ENCODE peak calls at places on chromosomes 11 and 22, in nine cellular contexts. S, N, U, L, T, Z, Y, K and V are unnamed samples.

GRCh38 chr11:8262552-8263108 is 1.0 kb downstream of the LMO1 start:
- DNase-seq in S (peak), N (peak), U (no peak), L (no peak), T (no peak), Z (peak), Y (no peak), K (no peak), V (peak)

GRCh38 chr11:11806586-11806985 is 35.2 kb upstream of the USP47 start:
- DNase-seq in S (no peak), N (no peak), U (no peak), L (no peak), T (no peak), Z (no peak), Y (no peak), K (no peak), V (no peak)

GRCh38 chr22:40107756-40108437 is 69.8 kb upstream of the TNRC6B start:
- DNase-seq in S (peak), N (peak), U (no peak), L (no peak), T (no peak), Z (peak), Y (peak), K (peak), V (no peak)

GRCh38 chr22:19817561-19818263 is 37.0 kb downstream of the GNB1L start:
- DNase-seq in S (no peak), N (peak), U (no peak), L (no peak), T (no peak), Z (no peak), Y (no peak), K (no peak), V (no peak)

GRCh38 chr11:76102772-76103171 is 103.5 kb downstream of the WNT11 start:
- DNase-seq in S (peak), N (peak), U (no peak), L (no peak), T (no peak), Z (no peak), Y (no peak), K (no peak), V (peak)

GRCh38 chr11:76885390-76886097 is 24.8 kb downstream of the ACER3 start:
- DNase-seq in S (peak), N (no peak), U (no peak), L (peak), T (no peak), Z (peak), Y (no peak), K (peak), V (peak)

GRCh38 chr11:103920449-103920848 is 116.0 kb upstream of the DDI1 start:
- DNase-seq in S (peak), N (no peak), U (no peak), L (no peak), T (no peak), Z (peak), Y (no peak), K (no peak), V (no peak)

GRCh38 chr11:118634435-118635236 is 27.2 kb downstream of the PHLDB1 start:
- DNase-seq in S (peak), N (peak), U (no peak), L (no peak), T (no peak), Z (peak), Y (no peak), K (no peak), V (no peak)

GRCh38 chr11:67409781-67410368 is 5.6 kb upstream of the CARNS1 start:
- DNase-seq in S (no peak), N (no peak), U (no peak), L (no peak), T (no peak), Z (no peak), Y (no peak), K (no peak), V (no peak)

GRCh38 chr11:86151188-86152005 is 82.5 kb upstream of the PICALM start:
- DNase-seq in S (peak), N (peak), U (peak), L (peak), T (no peak), Z (peak), Y (no peak), K (peak), V (no peak)

GRCh38 chr22:36197601-36198146 is 3.9 kb downstream of the APOL4 start:
- DNase-seq in S (no peak), N (peak), U (no peak), L (peak), T (no peak), Z (no peak), Y (no peak), K (peak), V (no peak)

GRCh38 chr22:25750569-25751173 is 8.7 kb downstream of the MYO18B start:
- DNase-seq in S (no peak), N (no peak), U (no peak), L (no peak), T (no peak), Z (no peak), Y (no peak), K (no peak), V (no peak)

GRCh38 chr22:41367039-41367679 is 14.6 kb upstream of the TEF start:
- DNase-seq in S (peak), N (peak), U (peak), L (peak), T (no peak), Z (peak), Y (peak), K (peak), V (peak)

GRCh38 chr22:22907551-22908494 is 20.2 kb downstream of the IGLL5 start:
- DNase-seq in S (no peak), N (no peak), U (no peak), L (no peak), T (no peak), Z (no peak), Y (no peak), K (no peak), V (no peak)

GRCh38 chr11:131894615-131895544 is 524.5 kb downstream of the NTM start:
- DNase-seq in S (no peak), N (no peak), U (no peak), L (no peak), T (no peak), Z (no peak), Y (no peak), K (no peak), V (no peak)

GRCh38 chr22:28034760-28035401 is 115.8 kb upstream of the PITPNB start:
- DNase-seq in S (peak), N (peak), U (peak), L (no peak), T (peak), Z (peak), Y (peak), K (no peak), V (peak)

GRCh38 chr11:33682446-33682845 is 18.2 kb downstream of the C11orf91 start:
- DNase-seq in S (peak), N (peak), U (no peak), L (no peak), T (no peak), Z (no peak), Y (no peak), K (no peak), V (no peak)

GRCh38 chr11:78299000-78299712 is 110.4 kb downstream of the USP35 start:
- DNase-seq in S (no peak), N (no peak), U (no peak), L (no peak), T (no peak), Z (no peak), Y (no peak), K (no peak), V (no peak)

GRCh38 chr11:121654506-121655480 is 202.0 kb upstream of the SORL1-AS1 start:
- DNase-seq in S (peak), N (peak), U (no peak), L (no peak), T (no peak), Z (no peak), Y (no peak), K (no peak), V (no peak)

GRCh38 chr11:60899021-60899936 is 7.1 kb downstream of the PRPF19 start:
- DNase-seq in S (peak), N (peak), U (no peak), L (peak), T (no peak), Z (peak), Y (no peak), K (no peak), V (peak)

GRCh38 chr11:20055312-20055711 is 105.0 kb downstream of the DBX1 start:
- DNase-seq in S (no peak), N (no peak), U (no peak), L (no peak), T (no peak), Z (no peak), Y (no peak), K (no peak), V (no peak)

GRCh38 chr22:17154971-17155370 is 4.1 kb downstream of the HDHD5 start:
- DNase-seq in S (peak), N (no peak), U (no peak), L (peak), T (no peak), Z (peak), Y (no peak), K (no peak), V (no peak)

GRCh38 chr11:18100926-18101656 is 4.8 kb downstream of the SAAL1 start:
- DNase-seq in S (no peak), N (no peak), U (no peak), L (no peak), T (no peak), Z (no peak), Y (no peak), K (no peak), V (no peak)

GRCh38 chr11:111761056-111761455 is 5.1 kb downstream of the PPP2R1B start:
- DNase-seq in S (no peak), N (no peak), U (no peak), L (no peak), T (no peak), Z (peak), Y (no peak), K (no peak), V (no peak)

GRCh38 chr11:8604078-8604723 is 10.2 kb upstream of the STK33 start:
- DNase-seq in S (peak), N (peak), U (no peak), L (peak), T (no peak), Z (peak), Y (peak), K (no peak), V (peak)

GRCh38 chr11:133997556-133997955 is 40.8 kb upstream of the IGSF9B start:
- DNase-seq in S (no peak), N (no peak), U (no peak), L (no peak), T (no peak), Z (no peak), Y (no peak), K (no peak), V (no peak)

GRCh38 chr22:32745251-32745995 is 56.1 kb upstream of the TIMP3 start:
- DNase-seq in S (peak), N (peak), U (no peak), L (peak), T (no peak), Z (peak), Y (no peak), K (no peak), V (no peak)

GRCh38 chr22:38554281-38554680 is 15.7 kb downstream of the DMC1 start:
- DNase-seq in S (peak), N (no peak), U (no peak), L (no peak), T (no peak), Z (peak), Y (no peak), K (no peak), V (no peak)

GRCh38 chr11:128472128-128473110 is 114.9 kb downstream of the ETS1 start:
- DNase-seq in S (peak), N (no peak), U (no peak), L (no peak), T (no peak), Z (peak), Y (no peak), K (no peak), V (peak)

GRCh38 chr11:15565846-15566245 is 451.1 kb downstream of the INSC start:
- DNase-seq in S (no peak), N (no peak), U (no peak), L (no peak), T (no peak), Z (no peak), Y (no peak), K (no peak), V (no peak)

GRCh38 chr22:33975841-33976240 is 55.6 kb upstream of the LARGE1 start:
- DNase-seq in S (no peak), N (no peak), U (no peak), L (no peak), T (no peak), Z (no peak), Y (no peak), K (no peak), V (no peak)

GRCh38 chr11:68838572-68838964 is 3.1 kb downstream of the CPT1A start:
- DNase-seq in S (peak), N (peak), U (no peak), L (no peak), T (no peak), Z (no peak), Y (peak), K (peak), V (no peak)

GRCh38 chr11:117984471-117984870 is 1.7 kb upstream of the IL10RA start:
- DNase-seq in S (no peak), N (no peak), U (no peak), L (no peak), T (no peak), Z (no peak), Y (no peak), K (no peak), V (no peak)

GRCh38 chr11:134376150-134376921 is 35.7 kb downstream of the B3GAT1 start:
- DNase-seq in S (no peak), N (no peak), U (no peak), L (no peak), T (no peak), Z (no peak), Y (no peak), K (no peak), V (no peak)

GRCh38 chr11:102323542-102324261 is 6.4 kb downstream of the BIRC3 start:
- DNase-seq in S (peak), N (no peak), U (no peak), L (no peak), T (no peak), Z (peak), Y (no peak), K (no peak), V (peak)

GRCh38 chr11:2138436-2139117 is 612 bp downstream of the IGF2 start:
- DNase-seq in S (no peak), N (no peak), U (no peak), L (no peak), T (no peak), Z (peak), Y (no peak), K (no peak), V (no peak)

GRCh38 chr22:37229012-37229804 is 14.9 kb downstream of the RAC2 start:
- DNase-seq in S (peak), N (no peak), U (no peak), L (no peak), T (no peak), Z (peak), Y (no peak), K (no peak), V (peak)

GRCh38 chr22:39617342-39617741 is 46.8 kb downstream of the CACNA1I start:
- DNase-seq in S (no peak), N (no peak), U (no peak), L (no peak), T (no peak), Z (no peak), Y (no peak), K (no peak), V (no peak)

GRCh38 chr11:58286249-58286648 is 18.2 kb upstream of the OR10W1 start:
- DNase-seq in S (peak), N (peak), U (no peak), L (peak), T (no peak), Z (peak), Y (no peak), K (no peak), V (peak)